ENCODE peak calls at places on chromosome 9, in four cellular contexts. Q is sigmoid colon, W is Peyer's patch, C is tibial artery. Y is an unnamed sample.

GRCh38 chr9:130965680-130966079 is 26.6 kb upstream of the FIBCD1 start:
- DNase-seq in W (no peak), C (no peak), Q (no peak), Y (no peak)

GRCh38 chr9:113785334-113785733 is 90.8 kb upstream of the ZNF618 start:
- DNase-seq in C (no peak), Q (no peak), W (no peak), Y (peak; percentile 69)

GRCh38 chr9:127135056-127135745 is 12.8 kb upstream of the ANGPTL2 start:
- DNase-seq in C (no peak), Q (no peak), W (peak; percentile 24), Y (peak; percentile 31)

GRCh38 chr9:5857928-5858327 is 25.0 kb upstream of the ERMP1 start:
- DNase-seq in Q (no peak), W (no peak), C (no peak), Y (no peak)

GRCh38 chr9:95373765-95374435 is 56.4 kb upstream of the FANCC start:
- DNase-seq in W (no peak), C (no peak), Q (no peak), Y (no peak)

GRCh38 chr9:130294664-130295063 is 29.1 kb downstream of the HMCN2 start:
- DNase-seq in C (no peak), Q (no peak), W (no peak), Y (no peak)

GRCh38 chr9:35027871-35028270 is 38.3 kb downstream of the DNAJB5 start:
- DNase-seq in W (no peak), C (no peak), Q (no peak), Y (no peak)

GRCh38 chr9:130835441-130836298 is 616 bp downstream of the ABL1 start:
- DNase-seq in C (no peak), W (peak; percentile 57), Q (peak; percentile 79), Y (peak; percentile 73)

GRCh38 chr9:138007566-138008080 is 130.0 kb downstream of the CACNA1B start:
- DNase-seq in C (peak; percentile 50), W (peak; percentile 22), Q (peak; percentile 50), Y (peak; percentile 47)

GRCh38 chr9:97673922-97674321 is 23.2 kb downstream of the XPA start:
- DNase-seq in W (no peak), Q (no peak), C (no peak), Y (no peak)

GRCh38 chr9:127451681-127452480 is 571 bp downstream of the LRSAM1 start:
- DNase-seq in C (peak; percentile 81), Q (peak; percentile 83), W (peak; percentile 62), Y (peak; percentile 79)

GRCh38 chr9:108056805-108057386 is 567.3 kb upstream of the KLF4 start:
- DNase-seq in W (no peak), C (no peak), Q (no peak), Y (no peak)

DNA sequence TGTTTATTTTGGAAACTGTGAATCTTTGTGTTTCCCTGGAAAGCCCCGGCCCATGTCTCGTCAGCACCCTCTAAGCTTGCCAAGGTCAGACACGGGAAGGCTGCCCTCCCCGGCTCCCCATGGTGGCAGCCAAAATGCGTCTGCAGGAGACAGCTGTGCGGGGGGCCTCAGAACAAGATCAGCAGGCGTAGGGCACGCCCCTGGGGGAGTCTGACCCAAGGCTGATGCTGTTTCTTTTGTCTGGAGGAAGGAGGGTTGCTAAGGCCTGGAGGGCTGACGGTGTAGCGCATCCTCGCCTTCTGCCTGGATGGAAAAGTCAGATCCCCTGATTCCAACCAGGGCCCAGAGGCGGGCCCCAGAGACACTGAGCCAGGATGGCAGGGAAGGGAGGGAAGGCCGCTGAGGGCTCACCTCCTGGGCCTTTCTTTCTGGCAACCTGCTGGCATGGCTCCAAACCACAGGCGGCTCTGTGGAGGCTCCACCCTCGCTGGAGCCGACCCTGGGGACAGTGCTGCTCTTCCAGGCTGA is 57.2 kb downstream of the OLFM1 start:
- DNase-seq in C (no peak), Q (no peak), W (no peak), Y (peak; percentile 58)
- H3K9me3 ChIP-seq in C (no peaks in the 10 kb centered on the region), Q (no peaks in the 10 kb centered on the region), W (no peaks in the 10 kb centered on the region), Y (no peaks in the 10 kb centered on the region)

DNA sequence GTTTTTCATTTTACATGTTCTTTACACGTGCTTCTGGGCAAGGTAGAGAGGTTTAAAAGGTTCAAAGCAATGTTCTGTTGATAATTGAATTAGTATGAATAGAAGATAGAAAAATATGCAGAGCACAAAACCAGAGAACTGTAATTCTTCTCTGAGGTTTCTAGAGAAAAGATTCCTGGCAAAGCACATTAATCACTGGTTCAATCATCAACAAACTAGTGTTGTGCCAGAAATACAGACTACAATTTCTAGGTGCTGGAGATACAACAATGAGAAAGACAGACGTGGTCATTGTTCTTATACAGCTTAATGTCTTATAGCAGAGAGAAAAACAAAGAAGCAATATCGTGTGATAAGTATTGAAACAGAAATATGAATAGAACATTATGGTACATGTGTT is 25.5 kb downstream of the MEGF9 start:
- DNase-seq in C (no peak), Q (no peak), W (no peak), Y (no peak)
- H3K27me3 ChIP-seq in C (no peaks in the 10 kb centered on the region), Q (no peaks in the 10 kb centered on the region), W (no peaks in the 10 kb centered on the region), Y (no peaks in the 10 kb centered on the region)

DNA sequence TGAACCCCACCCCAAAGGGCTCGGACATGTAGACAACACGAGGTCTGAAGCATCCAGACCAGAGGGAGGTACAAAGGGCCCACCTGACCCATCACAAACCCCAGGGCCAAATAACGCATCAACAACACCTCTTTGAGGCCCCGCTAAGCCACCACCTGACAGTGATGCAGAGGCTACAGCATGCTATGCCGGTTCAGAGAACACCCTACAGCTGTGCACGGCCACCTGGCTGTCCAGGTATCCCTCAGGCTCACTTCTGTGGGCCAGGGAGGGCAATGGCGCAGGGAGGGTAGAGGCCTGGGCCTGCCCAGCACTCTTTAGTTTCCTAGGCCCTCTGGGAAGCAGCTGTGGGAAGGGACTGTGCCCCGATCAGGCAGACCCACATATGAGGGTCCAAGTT is 190.1 kb downstream of the CDK5RAP2 start:
- DNase-seq in Q (peak; percentile 52), W (no peak), C (peak; percentile 39), Y (no peak)
- H3K9me3 ChIP-seq in Q (no peaks in the 10 kb centered on the region), W (no peaks in the 10 kb centered on the region), C (no peaks in the 10 kb centered on the region), Y (no peaks in the 10 kb centered on the region)

DNA sequence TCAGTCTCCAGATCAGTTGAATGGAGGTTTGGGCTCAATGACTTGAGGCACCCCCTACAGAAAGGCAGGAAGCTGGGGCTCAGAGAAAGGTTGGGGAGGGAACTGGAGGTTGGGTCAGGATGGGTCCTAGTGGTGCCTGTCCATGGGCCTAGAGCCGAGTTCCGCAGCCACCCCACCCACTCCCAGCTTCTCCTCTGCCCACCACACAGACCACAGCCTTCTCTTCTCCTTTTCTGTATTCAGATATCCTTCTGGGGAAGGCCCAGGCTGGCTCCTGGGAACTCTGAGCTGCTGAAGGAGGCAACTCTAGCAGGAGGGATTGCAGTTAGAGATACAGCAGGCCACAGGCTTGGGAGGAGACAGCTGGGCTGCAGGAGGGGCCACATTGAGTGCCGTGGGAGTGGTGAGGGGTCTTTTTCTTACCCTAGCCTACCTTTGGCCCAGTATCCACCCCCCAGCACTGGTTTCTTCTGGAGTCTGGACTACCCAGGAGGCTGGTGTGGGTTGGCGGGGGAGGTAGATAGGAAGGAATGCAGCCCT is 15.4 kb upstream of the PTGS1 start:
- DNase-seq in Q (no peak), W (no peak), C (no peak), Y (no peak)
- H3K27me3 ChIP-seq in Q (no peaks in the 10 kb centered on the region), W (no peaks in the 10 kb centered on the region), C (no peaks in the 10 kb centered on the region), Y (no peaks in the 10 kb centered on the region)

GRCh38 chr9:92983984-92984589 is 36.8 kb downstream of the FGD3 start:
- DNase-seq in C (no peak), Q (no peak), W (no peak), Y (no peak)
- H3K9me3 ChIP-seq in C (no peaks in the 10 kb centered on the region), Q (peaks cover 3% of the 10 kb centered on the region), W (no peaks in the 10 kb centered on the region), Y (peaks cover 4% of the 10 kb centered on the region)

GRCh38 chr9:116260531-116260930 is 106.9 kb downstream of the PAPPA start:
- DNase-seq in Q (no peak), W (no peak), C (no peak), Y (no peak)

GRCh38 chr9:116267021-116267420 is 113.4 kb downstream of the PAPPA start:
- DNase-seq in Q (no peak), W (no peak), C (no peak), Y (no peak)

GRCh38 chr9:116264361-116264760 is 110.8 kb downstream of the PAPPA start:
- DNase-seq in W (no peak), Q (no peak), C (no peak), Y (no peak)

GRCh38 chr9:116262421-116262820 is 108.8 kb downstream of the PAPPA start:
- DNase-seq in C (no peak), W (no peak), Q (no peak), Y (no peak)
- H3K27me3 ChIP-seq in C (no peaks in the 10 kb centered on the region), W (no peaks in the 10 kb centered on the region), Q (no peaks in the 10 kb centered on the region), Y (no peaks in the 10 kb centered on the region)

GRCh38 chr9:40927260-40927631 is 201.2 kb downstream of the FOXD4L6 start:
- DNase-seq in Q (no peak), W (no peak), C (no peak), Y (no peak)
- H3K9me3 ChIP-seq in Q (peaks cover 81% of the 10 kb centered on the region), W (peaks cover 80% of the 10 kb centered on the region), C (peaks cover 57% of the 10 kb centered on the region), Y (peaks cover 65% of the 10 kb centered on the region)

GRCh38 chr9:33651125-33651524 is 127.1 kb downstream of the ANKRD18B start:
- DNase-seq in C (no peak), Q (no peak), W (no peak), Y (no peak)
- H3K27me3 ChIP-seq in C (no peaks in the 10 kb centered on the region), Q (no peaks in the 10 kb centered on the region), W (no peaks in the 10 kb centered on the region), Y (no peaks in the 10 kb centered on the region)